ENCODE peak calls at places on chromosomes 5 and 9, in five cellular contexts. O is HCT116, M is Calu3, U is Peyer's patch, Z is heart left ventricle. A is an unnamed sample.
A peak's percentile ranks its signal among the peaks of the same experiment; 100 is the strongest.

GRCh38 chr9:107190031-107190935 is 92.8 kb upstream of the RAD23B start:
- DNase-seq in O (no peak), M (no peak), U (no peak), Z (no peak), A (no peak)

GRCh38 chr9:136342191-136343120 is 15.1 kb downstream of the GPSM1 start:
- DNase-seq in M (peak; percentile 51), O (no peak), U (peak; percentile 83), Z (peak; percentile 87), A (peak; percentile 88)

GRCh38 chr5:180395540-180396274 is 42.6 kb upstream of the GFPT2 start:
- DNase-seq in M (no peak), Z (no peak), U (no peak), O (no peak), A (no peak)

GRCh38 chr5:39076757-39077475 is 2.7 kb upstream of the RICTOR start:
- DNase-seq in Z (no peak), U (no peak), O (no peak), M (no peak), A (peak; percentile 59)

GRCh38 chr9:130337784-130338380 is 72.3 kb downstream of the HMCN2 start:
- DNase-seq in O (no peak), U (no peak), Z (no peak), M (no peak), A (no peak)

GRCh38 chr5:168106008-168106761 is 185.3 kb upstream of the WWC1 start:
- DNase-seq in Z (no peak), U (no peak), O (no peak), M (no peak), A (no peak)

GRCh38 chr5:128630078-128630575 is 92.1 kb upstream of the FBN2 start:
- DNase-seq in M (no peak), Z (no peak), O (no peak), U (no peak), A (no peak)

GRCh38 chr9:34536685-34537084 is 13.9 kb upstream of the ENHO start:
- DNase-seq in Z (no peak), O (no peak), U (no peak), M (no peak), A (no peak)

GRCh38 chr9:21047315-21047714 is 15.9 kb upstream of the HACD4 start:
- DNase-seq in O (no peak), M (no peak), U (no peak), Z (no peak), A (no peak)

GRCh38 chr5:83227611-83228010 is 150.3 kb downstream of the XRCC4 start:
- DNase-seq in Z (no peak), U (no peak), O (no peak), M (no peak), A (no peak)

GRCh38 chr9:110509787-110510186 is 69.8 kb downstream of the SVEP1 start:
- DNase-seq in M (no peak), U (no peak), O (no peak), Z (no peak), A (no peak)

GRCh38 chr9:113274474-113275146 is 762 bp downstream of the CDC26 start:
- DNase-seq in M (peak; percentile 26), Z (no peak), U (no peak), O (peak; percentile 48), A (peak; percentile 59)

GRCh38 chr5:124736814-124737186 is 9.6 kb downstream of the ZNF608 start:
- DNase-seq in M (no peak), U (no peak), Z (no peak), O (no peak), A (no peak)

GRCh38 chr5:157106668-157107461 is 2.0 kb downstream of the HAVCR2 start:
- DNase-seq in M (no peak), O (no peak), U (peak; percentile 53), Z (peak; percentile 32), A (no peak)

GRCh38 chr5:139190125-139190524 is 8.0 kb downstream of the SIL1 start:
- DNase-seq in O (no peak), Z (no peak), M (no peak), U (no peak), A (no peak)

GRCh38 chr9:80555782-80556325 is 984.1 kb downstream of the TLE4 start:
- DNase-seq in O (no peak), Z (no peak), M (no peak), U (no peak), A (no peak)

GRCh38 chr9:129175825-129176633 is 2.0 kb downstream of the IER5L start:
- DNase-seq in U (peak; percentile 92), M (peak; percentile 79), O (peak; percentile 89), Z (peak; percentile 86), A (peak; percentile 88)

GRCh38 chr5:102296229-102296817 is at the start of gene SLCO4C1:
- DNase-seq in U (peak; percentile 90), O (no peak), Z (peak; percentile 71), M (peak; percentile 98), A (peak; percentile 81)

GRCh38 chr5:159785639-159786038 is 130.6 kb upstream of the ADRA1B start:
- DNase-seq in U (no peak), Z (no peak), O (no peak), M (no peak), A (no peak)

GRCh38 chr9:13939129-13939528 is 374.8 kb downstream of the NFIB start:
- DNase-seq in U (no peak), M (no peak), O (no peak), Z (no peak), A (no peak)

GRCh38 chr5:90528704-90529233 is 615 bp downstream of the LYSMD3 start:
- DNase-seq in Z (no peak), M (no peak), O (no peak), U (no peak), A (peak; percentile 34)

GRCh38 chr9:131237311-131237710 is 39.0 kb downstream of the FAM78A start:
- DNase-seq in U (peak; percentile 42), O (no peak), Z (peak; percentile 14), M (no peak), A (no peak)

GRCh38 chr9:18543406-18543965 is 69.5 kb downstream of the ADAMTSL1 start:
- DNase-seq in O (no peak), Z (no peak), M (no peak), U (no peak), A (no peak)

GRCh38 chr9:117028103-117028858 is 341.2 kb downstream of the TRIM32 start:
- DNase-seq in Z (no peak), O (no peak), M (no peak), U (no peak), A (no peak)

GRCh38 chr5:131814990-131815389 is 18.2 kb upstream of the FNIP1 start:
- DNase-seq in M (peak; percentile 24), Z (no peak), U (no peak), O (peak; percentile 26), A (no peak)

GRCh38 chr5:23704176-23704855 is 196.9 kb downstream of the PRDM9 start:
- DNase-seq in U (no peak), Z (no peak), O (no peak), M (no peak), A (no peak)

GRCh38 chr9:112207451-112207850 is 32.4 kb upstream of the SUSD1 start:
- DNase-seq in O (no peak), Z (no peak), U (no peak), M (no peak), A (no peak)
- TF ChIP-seq CTCF in O (no peak), Z (no peak), U (no peak), M (no peak), A (no peak)

GRCh38 chr5:16712178-16712577 is 95.4 kb upstream of the RETREG1 start:
- DNase-seq in M (no peak), Z (no peak), O (no peak), U (no peak), A (no peak)

GRCh38 chr5:16713386-16713928 is 96.7 kb upstream of the RETREG1 start:
- DNase-seq in M (no peak), Z (no peak), O (no peak), U (no peak), A (no peak)

GRCh38 chr5:16709691-16710420 is 93.1 kb upstream of the RETREG1 start:
- DNase-seq in U (no peak), M (no peak), O (no peak), Z (no peak), A (no peak)

GRCh38 chr5:16707869-16708192 is 91.0 kb upstream of the RETREG1 start:
- DNase-seq in Z (no peak), O (no peak), M (no peak), U (no peak), A (no peak)

DNA sequence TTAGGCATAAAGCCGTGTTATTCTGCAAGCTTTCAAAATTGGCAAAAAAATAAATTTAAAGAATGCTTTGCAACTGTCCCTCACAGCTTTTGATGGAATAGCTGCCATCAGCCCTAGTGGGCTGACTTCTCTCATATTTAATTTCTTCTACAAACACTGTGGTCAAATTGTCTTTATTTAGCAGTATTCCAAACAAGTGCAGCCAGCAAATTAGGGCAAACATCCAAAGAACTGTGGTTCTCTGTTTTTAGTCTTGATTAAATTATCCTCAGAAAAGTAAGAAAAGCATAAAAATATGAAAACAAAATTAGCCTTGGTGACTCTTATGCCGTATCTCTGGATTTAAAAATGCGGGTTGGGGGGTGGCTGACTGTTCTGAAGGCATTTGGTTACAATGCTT is 95.8 kb upstream of the RETREG1 start:
- DNase-seq in U (no peak), O (no peak), M (no peak), Z (no peak), A (no peak)
- TF ChIP-seq CTCF in U (no peak), O (no peak), M (no peak), Z (no peak), A (no peak)

DNA sequence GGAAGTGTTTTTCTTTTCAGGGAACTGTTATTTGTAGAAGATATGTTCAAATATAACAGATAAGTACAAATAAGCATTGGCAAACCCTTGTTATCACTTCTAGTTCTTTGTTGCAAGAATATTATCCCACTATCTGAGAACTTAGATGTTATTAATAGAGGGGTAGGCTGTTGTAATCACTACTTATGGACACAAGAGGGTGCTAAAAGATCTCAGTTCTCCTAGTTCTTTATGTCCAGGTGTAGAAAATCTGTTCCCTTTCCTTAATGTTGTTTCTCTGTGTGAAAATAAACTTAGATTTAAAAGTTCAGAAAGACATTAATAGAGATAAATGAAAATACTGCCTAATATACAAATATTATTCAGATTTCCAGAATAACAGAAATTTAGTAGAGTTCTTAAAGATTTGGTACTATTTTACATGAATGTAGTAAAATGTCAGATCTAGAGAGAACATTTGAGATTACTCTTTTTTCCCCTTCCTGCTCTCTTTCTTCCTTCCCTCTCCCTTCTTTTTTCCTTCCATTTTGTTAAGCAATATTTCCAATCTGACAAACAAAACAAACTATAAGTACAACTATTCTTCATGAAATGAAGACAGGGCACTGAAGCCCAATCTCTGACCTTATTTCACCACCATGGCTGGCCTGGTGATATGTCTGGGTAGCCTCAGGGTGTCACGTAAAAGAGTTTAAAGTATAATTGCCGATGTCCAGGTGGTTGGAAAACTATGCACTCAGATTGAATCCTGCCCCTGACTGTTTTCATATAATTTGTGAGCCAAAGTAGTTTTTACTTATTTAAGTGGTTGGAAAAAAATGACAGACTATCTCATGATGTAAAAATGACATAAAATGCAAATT is 43.6 kb upstream of the C5orf46 start:
- DNase-seq in Z (no peak), M (no peak), O (peak; percentile 33), U (no peak), A (peak; percentile 63)
- TF ChIP-seq CTCF in Z (peak; percentile 74), M (peak; percentile 61), O (peak; percentile 50), U (no peak), A (peak; percentile 55)

GRCh38 chr5:133344266-133344665 is 268.1 kb downstream of the FSTL4 start:
- DNase-seq in M (no peak), Z (no peak), O (no peak), U (no peak), A (no peak)

GRCh38 chr5:133348406-133348805 is 263.9 kb downstream of the FSTL4 start:
- DNase-seq in M (no peak), Z (no peak), O (no peak), U (no peak), A (no peak)

GRCh38 chr5:133341915-133342710 is 270.2 kb downstream of the FSTL4 start:
- DNase-seq in O (no peak), U (no peak), Z (no peak), M (no peak), A (no peak)

GRCh38 chr5:133343196-133343595 is 269.1 kb downstream of the FSTL4 start:
- DNase-seq in Z (no peak), M (no peak), U (no peak), O (no peak), A (no peak)

GRCh38 chr5:133347039-133347438 is 265.3 kb downstream of the FSTL4 start:
- DNase-seq in Z (no peak), O (peak; percentile 56), U (no peak), M (peak; percentile 41), A (no peak)
- TF ChIP-seq CTCF in Z (no peak), O (peak; percentile 73), U (no peak), M (peak; percentile 63), A (peak; percentile 2)

A was measured in GM13977.